ENCODE peak calls at places on chromosomes 12 and 14, in seven cellular contexts. O is A549, G is choroid plexus epithelial cell, Z is HCT116, I is foreskin fibroblast, L is NB4, Q is heart right ventricle. F is an unnamed sample.

GRCh38 chr14:22164616-22165015 is 424.4 kb downstream of the DAD1 start:
- DNase-seq in Z (no peak), O (no peak), G (peak), Q (no peak), I (no peak), L (no peak), F (no peak)

GRCh38 chr12:91877461-91878230 is 268.0 kb downstream of the BTG1 start:
- DNase-seq in Z (no peak), O (no peak), Q (no peak), I (no peak), G (no peak), L (no peak), F (no peak)

GRCh38 chr14:94562019-94562418 is 777 bp downstream of the SERPINA4 start:
- DNase-seq in I (no peak), L (peak), Z (no peak), G (no peak), O (no peak), Q (no peak), F (no peak)

GRCh38 chr12:67358686-67359374 is 89.7 kb downstream of the CAND1 start:
- DNase-seq in I (peak), Z (no peak), L (peak), Q (no peak), O (no peak), G (peak), F (peak)

GRCh38 chr14:88225721-88226120 is 97.3 kb downstream of the KCNK10 start:
- DNase-seq in G (no peak), L (no peak), Q (no peak), I (no peak), Z (no peak), O (no peak), F (no peak)

GRCh38 chr12:38771871-38772270 is 133.5 kb downstream of the CPNE8 start:
- DNase-seq in Q (no peak), O (no peak), Z (no peak), G (peak), I (no peak), L (peak), F (no peak)

GRCh38 chr14:74475678-74476077 is 17.4 kb downstream of the NPC2 start:
- DNase-seq in I (peak), G (peak), L (no peak), Z (no peak), O (no peak), Q (no peak), F (no peak)

GRCh38 chr12:93759512-93760081 is 82.4 kb downstream of the CRADD start:
- DNase-seq in L (peak), I (no peak), Z (no peak), O (no peak), Q (no peak), G (no peak), F (no peak)

GRCh38 chr12:62934799-62935674 is at the start of gene PPM1H:
- DNase-seq in L (peak), G (peak), Q (peak), Z (peak), I (peak), O (peak), F (no peak)

GRCh38 chr14:94173885-94174621 is at the start of gene PPP4R4:
- DNase-seq in Q (peak), G (peak), I (peak), Z (peak), L (peak), O (peak), F (peak)

GRCh38 chr12:99154264-99154982 is 493.1 kb upstream of the GARIN6 start:
- DNase-seq in Z (no peak), L (no peak), Q (no peak), G (no peak), O (no peak), I (no peak), F (peak)

GRCh38 chr14:74599201-74599809 is 12.7 kb downstream of the LTBP2 start:
- DNase-seq in Z (no peak), Q (peak), I (peak), L (no peak), G (peak), O (no peak), F (no peak)

GRCh38 chr12:102659200-102659911 is 179.0 kb upstream of the IGF1 start:
- DNase-seq in O (peak), L (peak), G (no peak), Z (no peak), Q (no peak), I (no peak), F (no peak)

GRCh38 chr12:107990325-107990724 is 138.8 kb upstream of the WSCD2 start:
- DNase-seq in Q (no peak), O (peak), L (peak), G (peak), I (no peak), Z (peak), F (no peak)

GRCh38 chr12:117261267-117261666 is 71.0 kb upstream of the FBXO21 start:
- DNase-seq in O (peak), Z (peak), I (peak), L (no peak), G (peak), Q (no peak), F (no peak)

GRCh38 chr14:104517867-104518266 is 61.7 kb upstream of the C14orf180 start:
- DNase-seq in I (no peak), G (no peak), Q (no peak), Z (no peak), O (no peak), L (no peak), F (no peak)

GRCh38 chr14:60515244-60515695 is 6.3 kb downstream of the SIX6 start:
- DNase-seq in L (no peak), Z (no peak), G (no peak), Q (no peak), O (no peak), I (no peak), F (no peak)

GRCh38 chr14:76948213-76948947 is 80.1 kb downstream of the IRF2BPL start:
- DNase-seq in L (no peak), O (no peak), Z (no peak), Q (no peak), G (no peak), I (no peak), F (no peak)

GRCh38 chr14:53793790-53794560 is 162.7 kb downstream of the BMP4 start:
- DNase-seq in Q (no peak), G (no peak), O (peak), Z (no peak), I (peak), L (no peak), F (peak)

GRCh38 chr12:122951406-122951805 is 14.9 kb downstream of the ABCB9 start:
- DNase-seq in O (peak), I (peak), Q (no peak), L (peak), G (peak), Z (peak), F (no peak)

GRCh38 chr14:92532490-92533163 is 19.0 kb downstream of the RIN3 start:
- DNase-seq in G (no peak), O (no peak), I (no peak), Q (no peak), L (peak), Z (no peak), F (no peak)

GRCh38 chr14:88551936-88552565 is 2.8 kb downstream of the PTPN21 start:
- DNase-seq in L (no peak), O (no peak), I (peak), Z (no peak), G (peak), Q (no peak), F (no peak)

GRCh38 chr12:117494833-117495714 is 133.6 kb upstream of the NOS1 start:
- DNase-seq in G (no peak), L (no peak), Z (no peak), Q (no peak), O (peak), I (no peak), F (no peak)

GRCh38 chr12:56590237-56590830 is 39.8 kb downstream of the BAZ2A start:
- DNase-seq in I (peak), G (peak), L (peak), Q (no peak), Z (no peak), O (peak), F (no peak)
- TF ChIP-seq CTCF in I (peak), G (peak), L (peak), Q (peak), Z (peak), O (peak), F (peak)

GRCh38 chr12:106415134-106415533 is 57.6 kb downstream of the POLR3B start:
- DNase-seq in G (peak), L (no peak), O (no peak), Q (no peak), I (peak), Z (no peak), F (peak)

DNA sequence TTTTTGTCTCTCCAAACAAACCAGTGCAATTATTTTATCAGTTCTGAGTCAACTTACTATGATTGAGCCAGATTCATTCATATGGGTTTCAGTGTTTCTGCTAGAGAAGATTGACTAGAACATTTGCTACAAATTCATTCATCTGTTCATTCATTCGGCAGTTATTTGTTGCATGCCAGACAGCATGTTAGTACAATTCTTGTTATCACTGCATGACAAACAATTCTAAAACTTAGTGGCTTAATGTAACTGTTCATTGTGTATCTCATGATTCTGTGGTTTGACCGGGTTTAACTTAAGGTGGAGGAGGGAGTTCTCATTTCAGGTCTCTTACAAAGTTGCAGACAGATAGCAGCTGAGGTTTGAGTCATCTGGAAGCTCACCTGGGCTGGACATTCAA is 52.4 kb downstream of the POLR3B start:
- DNase-seq in I (no peak), G (no peak), Q (no peak), O (no peak), Z (no peak), L (no peak), F (no peak)
- H3K4me3 ChIP-seq in I (no peak), G (no peak), Q (no peak), O (no peak), Z (no peak), L (no peak), F (no peak)

GRCh38 chr12:124375141-124375788 is 80.4 kb downstream of the RFLNA start:
- DNase-seq in O (no peak), I (no peak), Q (no peak), Z (no peak), G (no peak), L (no peak), F (no peak)
- TF ChIP-seq CTCF in O (peak), I (peak), Q (peak), Z (no peak), G (peak), L (no peak), F (no peak)

GRCh38 chr12:89062996-89063395 is 289.3 kb downstream of the DUSP6 start:
- DNase-seq in O (no peak), I (no peak), Q (no peak), L (no peak), G (no peak), Z (no peak), F (no peak)

GRCh38 chr12:89058393-89058792 is 293.9 kb downstream of the DUSP6 start:
- DNase-seq in G (no peak), O (no peak), I (no peak), L (no peak), Q (no peak), Z (no peak), F (no peak)

GRCh38 chr12:89059061-89059460 is 293.2 kb downstream of the DUSP6 start:
- DNase-seq in L (no peak), Q (no peak), Z (no peak), O (no peak), I (no peak), G (peak), F (no peak)

GRCh38 chr12:89060133-89060532 is 292.2 kb downstream of the DUSP6 start:
- DNase-seq in I (peak), O (no peak), Z (no peak), Q (no peak), G (peak), L (no peak), F (peak)

DNA sequence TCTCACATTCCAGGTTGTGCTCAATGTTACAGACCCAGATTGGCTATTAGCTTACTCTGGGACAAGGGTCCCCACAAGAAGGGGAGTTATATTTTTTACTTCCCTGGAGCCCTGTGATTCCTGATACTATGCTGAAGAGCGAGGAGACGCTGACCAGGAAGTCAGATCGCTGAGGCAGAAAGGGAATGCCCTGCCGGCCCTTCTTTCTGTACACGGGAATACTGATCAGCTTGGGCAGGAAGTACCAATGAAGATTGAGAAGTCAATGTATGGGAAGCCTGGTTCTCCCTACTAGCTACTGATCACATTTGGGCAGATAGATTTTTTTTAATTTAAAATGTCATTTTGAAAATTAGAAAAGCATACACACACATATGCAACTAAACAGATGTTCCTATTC is 292.6 kb downstream of the DUSP6 start:
- DNase-seq in L (no peak), Z (no peak), G (peak), Q (no peak), O (no peak), I (peak), F (no peak)
- H3K4me3 ChIP-seq in L (no peak), Z (no peak), G (no peak), Q (no peak), O (no peak), I (no peak), F (no peak)

DNA sequence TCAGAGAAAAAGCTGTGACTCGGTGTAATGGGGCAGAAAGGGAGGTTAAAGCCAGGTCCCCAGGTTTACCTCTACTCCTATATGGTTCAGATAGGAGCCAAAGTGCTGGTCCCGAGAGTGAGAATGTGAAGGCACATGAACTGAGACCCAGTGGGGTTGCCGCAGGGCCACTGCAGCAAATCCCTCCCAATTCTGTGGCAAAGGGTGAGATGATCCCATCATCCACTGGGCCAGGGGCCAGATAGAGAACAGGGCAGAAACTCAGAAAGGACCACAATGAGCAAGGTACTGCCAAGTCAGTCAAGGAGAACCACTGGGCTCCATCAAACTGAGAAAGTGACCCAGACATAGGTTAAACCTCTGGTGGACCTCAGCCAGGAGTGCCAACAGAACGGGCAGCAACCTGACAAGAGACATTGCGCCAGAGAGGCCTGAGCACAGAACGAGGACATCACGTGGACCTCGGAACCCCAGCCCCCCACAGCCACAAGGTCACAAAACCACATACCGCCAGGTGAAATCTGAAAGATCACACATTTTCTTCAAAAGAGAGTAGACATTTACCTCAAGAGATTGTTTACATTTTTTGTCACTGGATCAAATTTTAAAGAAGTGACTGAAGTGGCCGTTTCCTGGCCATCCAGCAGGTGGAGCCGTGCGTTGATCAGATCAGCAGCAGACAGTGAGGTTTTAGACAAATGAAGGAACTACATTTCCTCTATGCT is 20.5 kb upstream of the ITPR2 start:
- DNase-seq in O (peak), Q (peak), G (peak), L (peak), I (peak), Z (no peak), F (no peak)
- TF ChIP-seq CTCF in O (peak), Q (peak), G (peak), L (peak), I (peak), Z (peak), F (peak)

GRCh38 chr12:53201639-53202038 is 5.4 kb downstream of the ITGB7 start:
- DNase-seq in G (no peak), L (no peak), Q (no peak), I (no peak), Z (no peak), O (no peak), F (no peak)
- H3K4me3 ChIP-seq in G (no peak), L (no peak), Q (no peak), I (no peak), Z (no peak), O (no peak), F (no peak)

DNA sequence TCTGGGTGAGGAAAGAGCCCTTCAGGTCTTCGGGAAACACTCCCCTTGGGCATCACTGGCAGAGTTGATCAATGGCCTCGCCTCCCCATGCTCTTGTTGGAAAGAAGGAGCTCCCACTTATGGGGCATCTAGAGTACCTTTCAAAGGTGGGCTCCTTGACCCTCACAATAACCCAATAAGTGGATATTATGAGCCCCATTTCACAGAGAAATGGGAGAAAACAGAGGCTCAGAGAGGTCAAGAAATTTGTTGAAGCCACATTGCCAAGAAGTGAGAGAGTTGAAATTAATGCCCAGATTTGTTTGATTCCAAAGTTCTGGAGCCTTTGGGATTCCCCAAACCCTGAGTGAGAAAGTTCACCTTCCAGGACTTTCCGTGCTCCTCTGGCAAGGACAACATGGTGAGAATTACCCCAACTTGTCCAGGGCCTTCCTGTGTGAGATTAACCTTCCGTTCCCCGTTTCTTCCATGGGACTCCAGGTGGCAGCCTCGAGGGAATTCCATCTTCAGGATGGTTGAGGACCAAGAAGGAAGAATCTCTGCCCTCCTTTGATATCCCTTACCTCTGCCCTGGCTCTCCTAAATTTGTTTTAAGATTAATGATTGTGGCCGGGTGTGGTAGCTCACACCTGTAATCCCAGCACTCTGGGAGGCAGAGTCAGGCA is 7.5 kb upstream of the CHD4 start:
- DNase-seq in L (no peak), O (peak), Z (no peak), Q (no peak), I (peak), G (no peak), F (no peak)
- TF ChIP-seq CTCF in L (no peak), O (no peak), Z (peak), Q (no peak), I (no peak), G (peak), F (peak)

DNA sequence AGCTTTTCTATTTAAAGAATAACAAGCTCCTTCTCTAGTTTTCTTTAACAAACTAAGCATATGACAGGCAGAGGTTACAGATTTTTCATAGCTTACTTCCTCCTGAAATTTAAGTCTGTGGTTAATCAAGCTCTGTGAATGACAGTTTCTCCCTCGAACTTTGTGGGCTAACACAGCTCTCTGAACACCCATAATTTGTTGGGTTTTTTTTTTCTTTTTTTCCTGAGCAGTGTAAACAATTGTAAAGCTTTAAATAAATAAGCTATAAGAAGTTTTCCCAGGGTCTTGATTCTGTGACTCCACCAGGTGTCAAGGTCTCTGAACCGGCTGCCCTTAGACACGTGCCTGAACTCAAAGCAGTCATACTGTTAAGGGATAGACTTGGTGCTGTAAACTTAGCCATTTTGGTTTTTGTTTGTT is 128.1 kb upstream of the AMIGO2 start:
- DNase-seq in Q (no peak), L (peak), G (no peak), Z (no peak), I (no peak), O (no peak), F (no peak)
- H3K4me3 ChIP-seq in Q (no peak), L (peak), G (no peak), Z (no peak), I (no peak), O (no peak), F (no peak)